ENCODE peak calls at places on chromosome 11, in seven cellular contexts. H is GM23338, A is right atrium auricular region, J is mammary epithelial cell, P is SK-N-SH, Y is lower lobe of right lung, G is heart right ventricle. M is an unnamed sample. For H3K27me3, the result is how much of the 10 kb centered on the place peaks cover.

GRCh38 chr11:102416974-102417373 is 35.6 kb downstream of the TMEM123 start:
- DNase-seq in H (no peak), A (no peak), J (no peak), P (no peak), Y (no peak), G (no peak), M (no peak)

GRCh38 chr11:1777737-1778136 is 14.0 kb upstream of the CTSD start:
- DNase-seq in H (no peak), A (no peak), J (no peak), P (no peak), Y (no peak), G (no peak), M (no peak)

GRCh38 chr11:14927146-14927545 is 35.1 kb upstream of the CYP2R1 start:
- DNase-seq in H (no peak), A (no peak), J (peak), P (no peak), Y (no peak), G (no peak), M (peak)

GRCh38 chr11:128282053-128282452 is 305.3 kb downstream of the ETS1 start:
- DNase-seq in H (no peak), A (no peak), J (no peak), P (no peak), Y (no peak), G (no peak), M (peak)

GRCh38 chr11:124474079-124474478 is 28.6 kb upstream of the OR8B8 start:
- DNase-seq in H (no peak), A (no peak), J (no peak), P (no peak), Y (no peak), G (no peak), M (no peak)

GRCh38 chr11:30489513-30489912 is 96.6 kb downstream of the MPPED2 start:
- DNase-seq in H (no peak), A (no peak), J (no peak), P (no peak), Y (no peak), G (no peak), M (no peak)

GRCh38 chr11:130828741-130829140 is 87.5 kb downstream of the SNX19 start:
- DNase-seq in H (no peak), A (no peak), J (no peak), P (no peak), Y (no peak), G (no peak), M (no peak)

GRCh38 chr11:33984682-33985389 is 66.7 kb upstream of the CAPRIN1 start:
- DNase-seq in H (no peak), A (no peak), J (no peak), P (no peak), Y (no peak), G (no peak), M (no peak)

GRCh38 chr11:103537904-103538502 is 428.8 kb downstream of the DYNC2H1 start:
- DNase-seq in H (peak), A (no peak), J (peak), P (peak), Y (no peak), G (no peak), M (peak)

GRCh38 chr11:7965386-7965785 is at the start of gene NLRP10:
- DNase-seq in H (no peak), A (no peak), J (peak), P (no peak), Y (no peak), G (no peak), M (peak)

GRCh38 chr11:96199563-96200025 is 143.4 kb downstream of the MAML2 start:
- DNase-seq in H (no peak), A (no peak), J (no peak), P (no peak), Y (no peak), G (no peak), M (peak)

GRCh38 chr11:94861306-94861845 is 93.2 kb downstream of the AMOTL1 start:
- DNase-seq in H (no peak), A (no peak), J (no peak), P (peak), Y (no peak), G (no peak), M (no peak)

GRCh38 chr11:15519124-15519791 is 404.5 kb downstream of the INSC start:
- DNase-seq in H (no peak), A (no peak), J (peak), P (no peak), Y (no peak), G (no peak), M (no peak)

GRCh38 chr11:125382211-125382807 is 113.8 kb downstream of the FEZ1 start:
- DNase-seq in H (no peak), A (no peak), J (no peak), P (no peak), Y (no peak), G (no peak), M (no peak)

GRCh38 chr11:16801288-16801980 is 63.0 kb downstream of the C11orf58 start:
- DNase-seq in H (no peak), A (no peak), J (no peak), P (no peak), Y (no peak), G (no peak), M (no peak)

GRCh38 chr11:115678942-115679341 is 174.7 kb upstream of the CADM1 start:
- DNase-seq in H (peak), A (no peak), J (no peak), P (no peak), Y (no peak), G (peak), M (no peak)

GRCh38 chr11:116310215-116310614 is 462.6 kb downstream of the BUD13 start:
- DNase-seq in H (no peak), A (no peak), J (no peak), P (no peak), Y (no peak), G (no peak), M (no peak)

GRCh38 chr11:8828055-8828454 is 82.9 kb upstream of the AKIP1 start:
- DNase-seq in H (no peak), A (no peak), J (no peak), P (no peak), Y (no peak), G (no peak), M (no peak)

GRCh38 chr11:23903044-23903704 is 593.7 kb upstream of the LUZP2 start:
- DNase-seq in H (no peak), A (no peak), J (peak), P (no peak), Y (no peak), G (no peak), M (peak)

GRCh38 chr11:121706884-121707283 is 254.1 kb upstream of the SORL1-AS1 start:
- DNase-seq in H (no peak), A (no peak), J (no peak), P (peak), Y (no peak), G (no peak), M (no peak)

GRCh38 chr11:74681686-74682651 is 49.3 kb downstream of the CHRDL2 start:
- DNase-seq in H (no peak), A (peak), J (no peak), P (no peak), Y (no peak), G (peak), M (peak)

GRCh38 chr11:64129403-64129802 is 36.5 kb downstream of the MACROD1 start:
- DNase-seq in H (no peak), A (no peak), J (no peak), P (no peak), Y (no peak), G (no peak), M (no peak)

DNA sequence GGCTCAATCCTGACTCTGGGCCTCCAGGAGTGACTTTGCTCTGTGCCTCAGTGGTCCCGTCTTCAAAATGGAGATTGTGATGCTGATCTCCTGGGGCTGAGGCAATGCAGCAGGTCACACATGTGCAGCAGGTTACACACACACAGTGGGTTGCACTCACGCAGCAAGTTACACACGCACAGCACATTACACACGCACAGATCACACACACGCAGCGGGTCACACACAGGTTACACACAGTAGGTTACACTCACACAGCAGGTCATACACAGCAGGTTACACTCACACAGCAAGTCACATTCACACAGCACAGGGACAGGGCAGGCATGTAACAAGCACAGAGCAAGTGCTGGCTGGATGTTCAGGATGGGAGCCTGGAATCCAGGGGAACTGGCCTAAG is 11.3 kb downstream of the C11orf24 start:
- DNase-seq in H (no peak), A (no peak), J (no peak), P (no peak), Y (no peak), G (no peak), M (no peak)
- H3K27me3 ChIP-seq in H (under half), A (under half), J (under half), P (under half), Y (under half), G (under half), M (under half)

GRCh38 chr11:118004543-118005223 is 18.5 kb downstream of the IL10RA start:
- DNase-seq in H (no peak), A (no peak), J (no peak), P (no peak), Y (no peak), G (no peak), M (no peak)

GRCh38 chr11:118008271-118008903 is 22.2 kb downstream of the IL10RA start:
- DNase-seq in H (no peak), A (peak), J (no peak), P (no peak), Y (no peak), G (no peak), M (no peak)

GRCh38 chr11:118005224-118006152 is 19.3 kb downstream of the IL10RA start:
- DNase-seq in H (peak), A (peak), J (no peak), P (no peak), Y (no peak), G (no peak), M (peak)

GRCh38 chr11:118006153-118006534 is 19.9 kb downstream of the IL10RA start:
- DNase-seq in H (no peak), A (peak), J (no peak), P (no peak), Y (no peak), G (no peak), M (no peak)

DNA sequence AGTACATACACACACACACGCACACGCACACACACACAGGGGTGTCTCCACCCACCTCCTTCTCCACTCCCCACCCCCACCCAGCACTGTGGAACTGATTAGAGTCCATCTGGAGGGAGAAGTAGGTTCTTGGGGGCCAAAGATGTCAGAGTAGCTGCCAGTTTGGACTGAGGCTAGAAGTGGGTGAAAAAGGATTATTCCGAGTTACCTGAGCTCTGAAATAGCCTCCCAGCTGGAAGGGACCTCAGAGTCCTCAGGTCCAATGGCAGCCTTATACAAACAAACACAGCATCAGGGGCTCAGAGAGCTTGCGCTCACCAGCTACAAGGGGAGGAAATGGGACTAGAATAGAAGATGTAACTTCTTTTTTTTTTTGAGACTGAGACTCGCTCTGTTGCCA is 20.8 kb downstream of the IL10RA start:
- DNase-seq in H (no peak), A (peak), J (no peak), P (no peak), Y (no peak), G (no peak), M (no peak)
- TF ChIP-seq CTCF in H (no peak), A (no peak), J (no peak), P (no peak), Y (no peak), G (no peak), M (no peak)

DNA sequence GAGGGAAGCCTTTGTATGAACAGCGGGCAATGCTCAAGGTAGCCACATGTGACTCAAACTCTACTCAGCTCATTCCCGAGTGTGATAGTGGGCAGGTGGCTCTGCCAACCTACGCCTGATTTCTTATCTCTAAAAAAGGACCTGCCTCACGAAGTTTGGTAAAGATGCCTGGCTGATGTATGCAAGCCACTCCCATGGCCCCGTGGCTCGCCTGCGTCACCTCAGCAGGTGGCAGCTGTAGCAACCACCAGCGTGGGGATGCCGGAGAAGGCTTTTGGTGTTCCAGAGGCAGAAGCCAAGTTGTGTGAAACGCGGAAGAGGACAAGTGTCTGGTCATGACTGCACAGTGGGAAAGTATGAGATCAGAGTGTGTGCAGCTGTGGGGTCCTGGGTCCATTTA is 5.4 kb downstream of the FADS2 start:
- DNase-seq in H (no peak), A (no peak), J (no peak), P (no peak), Y (no peak), G (no peak), M (no peak)
- H3K4me3 ChIP-seq in H (peak), A (no peak), J (no peak), P (no peak), Y (no peak), G (no peak), M (no peak)

DNA sequence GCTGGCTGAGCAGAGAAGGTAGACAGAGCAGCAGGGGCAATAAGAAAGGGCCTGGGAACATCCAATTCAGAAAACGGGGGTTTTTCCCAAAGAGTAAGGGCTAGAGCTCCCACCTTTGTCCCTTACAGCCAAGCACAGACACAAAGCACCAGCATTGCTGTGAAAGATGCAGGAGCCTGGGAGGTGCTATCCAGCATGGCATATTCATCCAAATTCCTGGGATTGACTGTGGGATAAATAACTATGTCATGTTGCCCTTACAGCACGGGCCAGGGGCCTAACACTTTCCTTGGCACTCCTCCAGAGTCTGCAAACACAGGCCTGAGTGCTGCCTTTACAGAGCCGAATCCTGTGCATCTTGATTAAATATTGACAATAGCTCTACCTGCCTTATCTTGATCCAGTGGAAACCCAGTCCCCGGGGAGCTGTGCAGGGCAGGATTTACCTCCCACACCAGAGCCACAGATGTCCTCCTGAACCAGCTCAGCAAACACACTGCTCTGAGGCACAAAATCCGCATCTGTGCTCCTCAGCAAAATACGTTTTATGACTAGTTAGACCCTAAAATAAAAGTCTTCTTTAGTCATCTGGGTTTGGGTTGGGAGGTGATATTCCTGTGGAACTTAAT is 36.3 kb downstream of the POU2AF3 start:
- DNase-seq in H (no peak), A (no peak), J (no peak), P (peak), Y (no peak), G (no peak), M (no peak)
- H3K27me3 ChIP-seq in H (under half), A (under half), J (under half), P (under half), Y (under half), G (under half), M (under half)